ENCODE peak calls at places on chromosomes 5 and 9, in nine cellular contexts. D, W, B, M, T, N, U, V and A are unnamed samples.

GRCh38 chr5:131104169-131104775 is 60.8 kb downstream of the HINT1 start:
- DNase-seq in B (no peak), V (no peak), T (no peak), W (no peak), N (no peak), U (peak), D (no peak), M (no peak), A (no peak)

GRCh38 chr5:151065609-151066008 is 15.2 kb downstream of the TNIP1 start:
- DNase-seq in D (no peak), N (no peak), V (no peak), U (no peak), T (no peak), B (no peak), W (no peak), M (no peak), A (no peak)

GRCh38 chr5:127739807-127740384 is 36.7 kb downstream of the CCDC192 start:
- DNase-seq in V (no peak), W (no peak), B (no peak), T (no peak), N (no peak), M (no peak), U (no peak), D (peak), A (no peak)

GRCh38 chr9:31030741-31031202 is 1353.7 kb upstream of the ACO1 start:
- DNase-seq in M (no peak), B (no peak), U (peak), W (no peak), N (no peak), V (no peak), D (peak), T (no peak), A (no peak)

GRCh38 chr5:155260798-155261197 is 247.2 kb downstream of the KIF4B start:
- DNase-seq in B (no peak), T (no peak), U (no peak), W (no peak), M (no peak), N (peak), D (peak), V (no peak), A (no peak)

GRCh38 chr9:69186841-69187611 is 12.9 kb downstream of the TJP2 start:
- DNase-seq in U (peak), T (no peak), N (no peak), W (no peak), M (no peak), V (peak), D (no peak), B (no peak), A (no peak)

GRCh38 chr9:107190031-107190935 is 92.8 kb upstream of the RAD23B start:
- DNase-seq in M (no peak), V (peak), T (no peak), W (no peak), N (no peak), U (peak), D (no peak), B (no peak), A (no peak)

GRCh38 chr9:16726718-16727451 is 143.6 kb downstream of the BNC2 start:
- DNase-seq in W (peak), M (peak), B (peak), D (peak), N (peak), V (peak), T (peak), U (peak), A (peak)

GRCh38 chr9:112341741-112342140 is 8.3 kb upstream of the PTBP3 start:
- DNase-seq in V (peak), M (no peak), N (no peak), T (no peak), D (peak), U (peak), B (no peak), W (no peak), A (no peak)

GRCh38 chr5:92634883-92635282 is 946.1 kb downstream of the NR2F1-AS1 start:
- DNase-seq in W (no peak), D (no peak), U (no peak), B (no peak), M (no peak), N (no peak), T (no peak), V (no peak), A (no peak)

GRCh38 chr9:75850459-75851200 is 39.8 kb upstream of the PCSK5 start:
- DNase-seq in D (no peak), U (no peak), V (no peak), N (no peak), W (no peak), T (no peak), M (no peak), B (no peak), A (no peak)

GRCh38 chr5:72144762-72145161 is 37.5 kb downstream of the MAP1B start:
- DNase-seq in U (no peak), B (no peak), W (no peak), T (no peak), N (no peak), D (no peak), M (no peak), V (no peak), A (no peak)

GRCh38 chr9:124284940-124285441 is 27.2 kb downstream of the NEK6 start:
- DNase-seq in B (no peak), M (no peak), N (no peak), T (no peak), D (no peak), W (peak), V (no peak), U (peak), A (no peak)

GRCh38 chr9:18824095-18824666 is 208.8 kb downstream of the SAXO1 start:
- DNase-seq in U (no peak), M (no peak), B (no peak), T (no peak), N (no peak), V (no peak), W (no peak), D (peak), A (no peak)
- TF ChIP-seq CTCF in U (no peak), M (peak), B (no peak), T (peak), N (no peak), V (no peak), W (no peak), D (peak), A (peak)

GRCh38 chr5:78062645-78063044 is 231.9 kb downstream of the AP3B1 start:
- DNase-seq in B (no peak), V (no peak), M (no peak), D (no peak), W (no peak), T (no peak), U (no peak), N (no peak), A (no peak)

GRCh38 chr5:78065073-78065472 is 229.4 kb downstream of the AP3B1 start:
- DNase-seq in D (no peak), M (no peak), T (no peak), U (no peak), B (no peak), N (no peak), V (no peak), W (no peak), A (no peak)

GRCh38 chr5:78063495-78063894 is 231.0 kb downstream of the AP3B1 start:
- DNase-seq in V (no peak), B (no peak), N (no peak), U (no peak), D (no peak), T (no peak), M (no peak), W (no peak), A (no peak)

GRCh38 chr5:78060421-78060820 is 234.1 kb downstream of the AP3B1 start:
- DNase-seq in T (no peak), B (no peak), N (no peak), V (no peak), U (peak), D (no peak), W (no peak), M (no peak), A (no peak)

DNA sequence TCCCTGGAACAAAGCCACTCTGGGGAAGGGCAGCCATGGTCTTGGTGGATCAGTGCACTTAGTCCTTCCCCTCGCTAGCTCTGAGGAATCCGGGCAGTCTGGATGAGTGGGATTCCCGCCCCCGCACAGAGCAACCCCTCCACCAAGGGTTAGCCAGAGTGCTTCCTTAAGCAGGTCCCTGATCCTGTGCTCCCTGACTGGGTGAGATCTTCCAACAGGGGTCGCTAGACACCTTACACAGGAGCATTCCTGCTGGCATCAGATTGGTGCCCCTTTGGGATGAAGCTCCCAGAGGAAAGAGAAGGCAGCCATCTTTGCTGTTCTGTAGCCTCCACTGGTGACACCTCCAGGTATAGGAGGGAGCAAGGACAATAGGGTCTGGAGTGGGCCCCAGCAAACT is 228.8 kb downstream of the AP3B1 start:
- DNase-seq in W (no peak), N (peak), B (no peak), V (no peak), T (no peak), D (peak), M (no peak), U (no peak), A (no peak)
- TF ChIP-seq CTCF in W (no peak), N (no peak), B (no peak), V (no peak), T (no peak), D (peak), M (no peak), U (no peak), A (no peak)

GRCh38 chr9:121023064-121023463 is 27.0 kb downstream of the C5 start:
- DNase-seq in B (no peak), V (peak), N (no peak), M (no peak), T (no peak), U (peak), D (no peak), W (no peak), A (no peak)
- TF ChIP-seq CTCF in B (no peak), V (no peak), N (no peak), M (no peak), T (no peak), U (peak), D (no peak), W (no peak), A (peak)

GRCh38 chr5:97986069-97986468 is 787.4 kb upstream of the RGMB start:
- DNase-seq in W (no peak), T (no peak), N (no peak), B (no peak), M (no peak), V (peak), D (peak), U (peak), A (no peak)
- TF ChIP-seq CTCF in W (no peak), T (no peak), N (no peak), B (no peak), M (no peak), V (no peak), D (peak), U (no peak), A (no peak)

DNA sequence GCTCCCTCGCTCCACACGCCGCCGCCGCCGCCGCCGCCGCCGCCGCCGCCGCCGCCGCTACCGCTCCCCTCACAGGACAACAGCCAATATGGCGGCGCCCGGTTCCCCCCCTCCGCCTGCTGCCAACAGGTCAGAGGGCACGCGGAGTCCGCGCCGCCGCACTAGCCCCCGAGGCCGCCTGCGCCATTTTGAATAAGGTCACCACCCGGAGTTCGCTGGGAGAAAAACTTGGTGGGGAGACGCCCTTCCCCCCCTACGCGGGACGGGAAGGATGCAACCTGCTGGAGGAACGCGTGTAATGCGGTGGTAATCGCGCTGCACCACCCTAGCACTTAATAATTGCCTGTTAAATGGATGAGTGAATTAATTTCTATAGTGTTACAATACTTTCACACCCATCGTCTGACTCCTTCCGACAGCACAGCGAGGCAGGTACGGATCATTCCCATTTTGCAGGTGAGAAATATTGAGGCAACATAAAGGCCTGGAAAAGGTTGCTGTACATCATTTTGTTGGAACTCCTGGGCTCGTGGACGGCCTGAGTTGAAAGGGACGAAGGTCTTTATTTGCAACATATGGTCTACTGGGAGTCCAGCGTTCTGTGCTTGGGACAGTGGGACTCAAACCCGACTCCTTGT is at the start of gene FAM193B:
- DNase-seq in B (peak), V (peak), N (peak), T (peak), W (peak), U (peak), M (peak), D (peak), A (peak)
- TF ChIP-seq CTCF in B (no peak), V (peak), N (no peak), T (peak), W (peak), U (no peak), M (no peak), D (peak), A (peak)

DNA sequence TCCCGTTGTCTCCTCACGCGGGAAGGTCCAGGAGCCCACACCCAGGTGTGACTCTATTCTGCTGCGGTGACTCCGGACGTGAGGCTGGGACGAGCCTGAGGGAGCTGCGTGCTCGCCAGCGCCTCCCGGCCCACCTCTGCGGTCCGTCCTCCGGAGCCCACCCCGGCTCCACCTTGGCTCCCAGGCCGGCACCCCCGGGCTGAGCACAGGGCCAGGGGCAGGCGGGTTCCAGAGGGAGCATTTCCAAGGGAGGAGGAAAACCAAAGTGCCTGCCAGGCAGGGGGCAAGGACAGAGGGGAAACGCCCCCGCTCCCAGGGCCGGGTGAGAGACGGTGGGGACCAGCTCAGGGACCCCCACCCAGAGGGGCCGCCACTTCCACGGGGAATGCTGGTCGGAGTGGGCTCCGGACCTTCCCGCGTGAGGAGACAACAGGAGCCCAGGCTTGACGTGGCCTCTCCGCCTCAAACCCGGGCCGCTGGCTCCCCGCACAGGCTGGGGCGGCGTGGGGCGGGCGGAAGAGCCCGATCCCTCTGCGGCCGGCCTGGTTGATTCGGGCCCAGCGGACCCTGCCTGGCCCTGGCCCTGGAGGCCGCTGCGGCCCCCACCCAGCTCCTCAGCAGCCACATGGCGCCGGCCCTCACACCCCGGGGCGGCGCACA is 26.0 kb downstream of the IRX4 start:
- DNase-seq in U (no peak), D (peak), V (no peak), W (no peak), T (no peak), B (no peak), N (no peak), M (no peak), A (no peak)
- TF ChIP-seq CTCF in U (no peak), D (no peak), V (no peak), W (no peak), T (no peak), B (no peak), N (no peak), M (no peak), A (no peak)

DNA sequence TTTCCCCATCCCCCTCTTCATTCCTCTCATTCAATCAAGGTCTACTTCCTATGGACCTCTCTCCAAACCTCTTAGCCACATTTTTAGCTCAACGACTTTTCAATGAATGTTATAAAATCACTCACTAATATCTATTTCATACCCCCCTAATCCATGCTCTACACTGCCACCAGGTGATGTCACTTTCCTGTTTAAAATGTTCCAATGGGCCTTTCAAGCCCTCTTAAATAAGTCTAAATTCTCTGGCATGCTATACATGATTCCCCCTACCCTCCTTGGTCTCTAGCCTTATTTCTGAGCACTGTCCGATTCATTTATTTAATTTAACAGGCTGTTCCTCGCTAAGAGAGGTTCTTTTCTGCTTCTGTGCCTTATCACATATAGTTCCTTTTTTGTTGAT is 9.3 kb downstream of the ABHD17B start:
- DNase-seq in V (no peak), M (no peak), B (no peak), D (peak), T (no peak), U (no peak), W (no peak), N (no peak), A (no peak)
- TF ChIP-seq CTCF in V (no peak), M (no peak), B (no peak), D (no peak), T (no peak), U (no peak), W (no peak), N (no peak), A (no peak)

GRCh38 chr9:116646661-116647514 is 40.2 kb upstream of the TRIM32 start:
- DNase-seq in U (peak), T (no peak), M (no peak), D (peak), W (no peak), B (no peak), V (peak), N (no peak), A (no peak)
- TF ChIP-seq CTCF in U (peak), T (peak), M (peak), D (peak), W (peak), B (peak), V (peak), N (no peak), A (peak)

GRCh38 chr5:133344266-133344665 is 268.1 kb downstream of the FSTL4 start:
- DNase-seq in V (peak), T (no peak), W (no peak), U (no peak), B (no peak), N (no peak), M (no peak), D (no peak), A (no peak)

GRCh38 chr5:133343196-133343595 is 269.1 kb downstream of the FSTL4 start:
- DNase-seq in M (no peak), D (no peak), N (no peak), T (no peak), U (no peak), B (no peak), V (no peak), W (no peak), A (no peak)

GRCh38 chr5:133341915-133342710 is 270.2 kb downstream of the FSTL4 start:
- DNase-seq in T (no peak), B (no peak), W (no peak), U (no peak), V (no peak), M (no peak), D (peak), N (peak), A (no peak)

GRCh38 chr5:133348406-133348805 is 263.9 kb downstream of the FSTL4 start:
- DNase-seq in T (no peak), M (no peak), N (no peak), W (no peak), D (no peak), B (no peak), V (no peak), U (no peak), A (no peak)

GRCh38 chr5:133347039-133347438 is 265.3 kb downstream of the FSTL4 start:
- DNase-seq in U (no peak), B (no peak), M (no peak), D (peak), W (no peak), N (no peak), T (no peak), V (no peak), A (no peak)
- TF ChIP-seq CTCF in U (no peak), B (no peak), M (no peak), D (peak), W (no peak), N (no peak), T (no peak), V (no peak), A (peak)